ENCODE peak calls at places on chromosomes 7 and 10, in five cellular contexts. M is H1, H is GM23248, F is MM.1S, K is astrocyte. A is an unnamed sample. For H3K4me1, the result is how much of the 10 kb centered on the place peaks cover.

GRCh38 chr7:2675256-2675764 is 12.7 kb upstream of the AMZ1 start:
- DNase-seq in K (no peak), M (no peak), H (no peak), F (no peak), A (no peak)

GRCh38 chr10:24814568-24815313 is 91.1 kb upstream of the ARHGAP21 start:
- DNase-seq in H (peak), M (no peak), F (no peak), K (peak), A (no peak)

GRCh38 chr7:50866343-50867047 is 83.8 kb upstream of the GRB10 start:
- DNase-seq in M (peak), H (no peak), K (no peak), F (no peak), A (no peak)

GRCh38 chr10:14153570-14154055 is 177.1 kb downstream of the FRMD4A start:
- DNase-seq in M (no peak), K (no peak), H (no peak), F (no peak), A (peak)

GRCh38 chr10:85603167-85603940 is 763.2 kb downstream of the GRID1 start:
- DNase-seq in M (no peak), H (no peak), F (no peak), K (no peak), A (no peak)

GRCh38 chr7:74482629-74483401 is 29.1 kb downstream of the GTF2IRD1 start:
- DNase-seq in H (peak), M (no peak), F (no peak), K (peak), A (no peak)

GRCh38 chr7:122688385-122688998 is 10.4 kb downstream of the RNF133 start:
- DNase-seq in H (no peak), F (no peak), M (no peak), K (no peak), A (no peak)

GRCh38 chr7:92230547-92230946 is 15.2 kb downstream of the KRIT1 start:
- DNase-seq in K (no peak), H (no peak), M (no peak), F (no peak), A (no peak)

GRCh38 chr7:85529831-85530230 is 343.0 kb upstream of the SEMA3D start:
- DNase-seq in F (no peak), H (peak), K (peak), M (no peak), A (no peak)

DNA sequence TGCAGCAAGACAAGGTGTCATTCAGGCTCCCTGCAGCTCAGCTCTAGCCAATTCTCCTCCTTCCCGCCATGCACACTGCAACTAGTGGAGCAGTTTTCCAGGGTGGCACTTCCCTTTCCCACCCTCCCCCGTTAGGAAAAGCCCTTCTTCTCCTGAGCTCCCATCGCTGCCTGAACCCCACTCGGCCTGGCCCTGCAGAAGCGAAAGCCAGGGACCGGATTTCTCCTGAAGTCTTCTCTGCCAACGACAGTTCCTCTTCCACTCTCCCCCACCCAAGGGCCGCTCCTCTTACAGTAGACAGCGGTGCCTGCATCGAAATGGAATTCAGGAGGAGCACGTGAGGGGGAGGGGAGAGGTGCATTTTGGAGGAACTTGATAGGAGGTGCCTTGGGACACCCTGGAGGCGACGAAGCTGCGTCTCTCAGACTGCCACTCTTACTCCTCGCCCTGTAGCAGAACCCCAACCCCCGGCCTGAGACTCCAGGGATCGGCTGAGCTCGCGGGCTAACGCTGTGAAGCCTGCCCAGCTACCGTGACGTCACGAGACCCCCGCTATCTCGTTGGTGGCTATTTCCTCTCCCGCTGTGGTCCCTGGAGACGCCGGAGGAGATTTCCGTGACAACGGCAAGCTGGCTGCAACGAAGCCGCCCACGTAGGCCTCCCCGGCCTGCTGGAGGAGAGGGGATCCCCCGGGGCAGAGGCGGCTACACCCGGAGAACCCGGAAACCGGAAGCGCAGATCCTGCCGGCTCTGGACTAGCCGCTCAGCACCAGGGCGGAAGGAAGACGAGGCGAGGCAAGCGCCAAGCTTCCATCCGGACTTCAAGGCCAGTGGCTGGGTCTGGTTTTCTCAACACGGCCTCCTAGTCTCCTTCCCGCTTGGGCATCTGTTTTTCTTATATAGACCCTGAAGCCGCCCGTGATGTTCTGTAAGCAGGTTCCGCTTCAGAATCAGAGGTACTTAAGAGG is 109.7 kb downstream of the RALA start:
- DNase-seq in K (peak), F (peak), M (peak), H (peak), A (peak)
- H3K4me1 ChIP-seq in K (under half), F (under half), M (under half), H (under half), A (under half)

DNA sequence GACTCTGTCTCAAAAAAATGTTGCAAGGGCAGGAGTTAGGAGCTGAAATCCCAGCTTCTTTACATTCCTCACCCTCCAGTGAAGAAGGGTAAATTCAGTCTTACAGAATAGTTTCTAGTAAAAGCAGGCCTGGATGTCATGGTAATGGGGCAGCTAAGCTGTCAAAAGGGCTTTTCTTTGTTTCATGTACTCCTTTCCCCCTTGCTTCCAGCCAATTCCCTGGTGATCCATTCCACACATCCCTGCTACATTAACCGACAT is 36.1 kb downstream of the RHEB start:
- DNase-seq in K (no peak), H (no peak), F (no peak), M (no peak), A (no peak)
- H3K4me3 ChIP-seq in K (no peak), H (no peak), F (no peak), M (no peak), A (no peak)

GRCh38 chr10:102230264-102230860 is 4.3 kb downstream of the ELOVL3 start:
- DNase-seq in F (no peak), M (no peak), K (no peak), H (peak), A (peak)
- TF ChIP-seq EZH2 in F (no peak), M (no peak), K (no peak), H (no peak), A (no peak)

DNA sequence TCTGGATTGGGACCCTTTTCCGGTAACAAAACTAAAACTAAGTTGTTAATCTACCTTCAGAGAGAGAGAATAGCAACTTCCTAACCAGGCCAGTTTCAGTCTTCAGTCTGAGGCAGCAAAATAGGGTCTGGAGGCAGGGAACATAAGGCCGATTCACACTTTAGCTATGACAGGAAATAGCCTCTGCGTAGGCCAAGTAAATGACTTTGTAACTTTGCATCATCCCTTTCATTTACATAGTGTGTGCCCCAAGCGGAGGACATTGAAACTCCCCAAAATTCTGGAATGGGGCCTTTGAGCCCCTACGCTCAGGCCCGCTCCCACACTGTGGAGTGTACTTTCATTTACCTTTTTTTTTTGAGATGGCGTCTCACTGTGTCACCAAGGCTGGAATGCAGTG is 1.7 kb upstream of the UPP1 start:
- DNase-seq in K (peak), H (peak), F (peak), M (no peak), A (no peak)
- H3K4me1 ChIP-seq in K (half or more), H (under half), F (under half), M (under half), A (under half)

DNA sequence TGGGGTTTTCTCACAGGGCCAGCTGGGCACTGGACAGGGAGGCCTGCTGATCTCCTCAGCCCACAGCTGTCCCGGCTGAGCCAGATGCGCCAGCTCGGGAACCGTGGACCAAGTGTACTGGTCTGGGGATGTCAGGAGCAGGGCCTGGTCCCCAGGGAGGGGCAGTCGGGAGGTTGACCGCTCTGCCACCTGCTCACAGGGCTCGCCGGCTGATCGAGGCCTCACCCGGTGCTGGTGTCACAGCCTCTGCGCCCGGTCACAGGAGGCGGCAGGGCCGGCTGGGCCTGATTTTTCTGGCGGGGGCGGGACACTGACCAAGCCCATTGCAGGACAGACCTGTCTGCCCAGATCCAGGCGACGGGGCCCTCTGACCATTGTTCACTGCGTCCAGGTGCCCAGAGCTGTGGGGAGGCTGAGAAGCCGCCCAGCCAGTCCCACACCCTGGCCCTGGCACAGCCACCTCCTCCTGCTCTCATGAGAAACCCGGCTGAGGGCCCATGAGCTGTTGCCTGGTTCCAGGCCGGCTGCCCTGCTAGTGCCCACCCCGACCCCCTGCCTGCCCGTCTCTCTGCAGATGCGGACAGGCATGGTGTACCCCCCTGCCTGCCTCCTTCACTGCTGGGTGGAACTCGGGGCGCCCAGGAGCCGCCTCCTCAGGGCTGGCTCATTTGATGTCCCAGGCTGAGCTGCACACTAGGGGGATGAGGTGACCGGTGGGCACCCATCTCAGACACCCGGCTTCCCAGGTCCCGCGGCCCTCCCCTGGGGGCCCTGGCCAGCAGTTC is 3.0 kb upstream of the TMEM184A start:
- DNase-seq in H (no peak), M (no peak), K (no peak), F (no peak), A (no peak)
- H3K4me3 ChIP-seq in H (no peak), M (no peak), K (no peak), F (no peak), A (no peak)